ENCODE peak calls at places on chromosomes 13 and 19, in ten cellular contexts. N is omental fat pad, F is endothelial cell of umbilical vein, P is upper lobe of left lung, K is adrenal gland, X is psoas muscle, G is HFF-Myc, Y is thoracic aorta, I is brain microvascular endothelial cell, B is GM23338. L is an unnamed sample.

GRCh38 chr13:102141625-102142472 is 260.0 kb downstream of the FGF14 start:
- DNase-seq in Y (no peak), X (no peak), K (no peak), B (peak), F (peak), N (no peak), P (no peak), I (no peak), G (no peak), L (no peak)

GRCh38 chr13:39283062-39283461 is 244.8 kb downstream of the NHLRC3 start:
- DNase-seq in K (no peak), I (no peak), P (no peak), N (no peak), F (no peak), B (no peak), Y (no peak), X (no peak), G (no peak), L (no peak)

GRCh38 chr19:35736913-35737886 is 5.1 kb downstream of the IGFLR1 start:
- DNase-seq in F (no peak), P (no peak), B (no peak), N (no peak), Y (no peak), G (no peak), K (no peak), X (no peak), I (no peak), L (no peak)

GRCh38 chr13:48165727-48166126 is 67.3 kb upstream of the ITM2B start:
- DNase-seq in P (no peak), X (no peak), B (no peak), G (no peak), I (no peak), N (no peak), K (no peak), F (no peak), Y (no peak), L (no peak)

GRCh38 chr19:40264314-40265054 is 20.7 kb downstream of the AKT2 start:
- DNase-seq in X (no peak), F (no peak), G (no peak), I (no peak), N (no peak), P (no peak), B (peak), Y (no peak), K (no peak), L (no peak)

GRCh38 chr19:41226874-41227390 is 7.9 kb downstream of the AXL start:
- DNase-seq in F (no peak), Y (no peak), N (no peak), K (peak), X (no peak), I (no peak), G (no peak), P (no peak), B (no peak), L (no peak)

GRCh38 chr13:114025432-114026127 is 51.7 kb upstream of the C13orf46 start:
- DNase-seq in P (peak), G (peak), X (peak), K (no peak), N (no peak), B (no peak), Y (no peak), I (peak), F (no peak), L (no peak)

GRCh38 chr13:111304603-111305289 is 15.7 kb upstream of the TEX29 start:
- DNase-seq in G (no peak), X (no peak), P (no peak), Y (no peak), F (no peak), I (no peak), K (no peak), B (no peak), N (no peak), L (no peak)

GRCh38 chr13:78241278-78241919 is 322.8 kb upstream of the EDNRB start:
- DNase-seq in Y (no peak), G (no peak), P (no peak), B (peak), N (no peak), X (no peak), F (peak), I (peak), K (no peak), L (peak)

GRCh38 chr19:48964205-48965032 is 690 bp upstream of the FTL start:
- DNase-seq in G (no peak), F (no peak), Y (no peak), N (no peak), X (no peak), K (no peak), B (peak), P (no peak), I (peak), L (no peak)

GRCh38 chr19:11176466-11177193 is 20.7 kb downstream of the KANK2 start:
- DNase-seq in K (no peak), G (no peak), B (no peak), X (no peak), N (no peak), Y (no peak), I (no peak), F (no peak), P (peak), L (no peak)

GRCh38 chr13:105655046-105655445 is 880.4 kb downstream of the EFNB2 start:
- DNase-seq in X (no peak), K (no peak), P (no peak), B (no peak), Y (no peak), I (peak), F (no peak), N (no peak), G (no peak), L (peak)

GRCh38 chr19:43811833-43812232 is 9.6 kb upstream of the LYPD5 start:
- DNase-seq in X (no peak), K (no peak), Y (no peak), B (no peak), I (no peak), P (no peak), F (no peak), N (no peak), G (no peak), L (no peak)

GRCh38 chr13:102555914-102556553 is 40.8 kb upstream of the TPP2 start:
- DNase-seq in K (no peak), F (peak), X (no peak), P (no peak), Y (no peak), G (peak), B (peak), I (peak), N (no peak), L (no peak)

GRCh38 chr19:30444253-30444671 is 72.1 kb downstream of the ZNF536 start:
- DNase-seq in B (no peak), F (no peak), N (no peak), G (no peak), Y (no peak), P (no peak), I (no peak), K (no peak), X (no peak), L (no peak)

GRCh38 chr19:47486900-47487299 is 2.9 kb upstream of the KPTN start:
- DNase-seq in F (no peak), P (no peak), B (no peak), G (no peak), K (no peak), I (no peak), Y (no peak), X (no peak), N (no peak), L (no peak)

GRCh38 chr19:10363789-10364281 is 16.5 kb downstream of the TYK2 start:
- DNase-seq in Y (no peak), I (peak), X (no peak), F (no peak), G (no peak), K (no peak), N (no peak), P (no peak), B (no peak), L (no peak)

GRCh38 chr19:19655641-19656343 is 7.7 kb downstream of the ATP13A1 start:
- DNase-seq in X (no peak), N (no peak), F (no peak), K (no peak), I (no peak), P (peak), Y (no peak), G (no peak), B (no peak), L (no peak)

GRCh38 chr19:6427131-6427530 is 2.5 kb upstream of the KHSRP start:
- DNase-seq in F (no peak), P (peak), I (no peak), B (no peak), K (no peak), Y (no peak), X (no peak), N (no peak), G (no peak), L (no peak)
- TF ChIP-seq CTCF in F (no peak), P (no peak), I (no peak), B (no peak), K (no peak), Y (no peak), X (no peak), N (no peak), G (no peak), L (no peak)

GRCh38 chr19:4624733-4625362 is 14.5 kb upstream of the TNFAIP8L1 start:
- DNase-seq in X (no peak), I (no peak), F (peak), P (no peak), B (peak), G (no peak), Y (no peak), N (no peak), K (no peak), L (no peak)
- TF ChIP-seq CTCF in X (peak), I (peak), F (no peak), P (no peak), B (peak), G (peak), Y (no peak), N (no peak), K (no peak), L (peak)

DNA sequence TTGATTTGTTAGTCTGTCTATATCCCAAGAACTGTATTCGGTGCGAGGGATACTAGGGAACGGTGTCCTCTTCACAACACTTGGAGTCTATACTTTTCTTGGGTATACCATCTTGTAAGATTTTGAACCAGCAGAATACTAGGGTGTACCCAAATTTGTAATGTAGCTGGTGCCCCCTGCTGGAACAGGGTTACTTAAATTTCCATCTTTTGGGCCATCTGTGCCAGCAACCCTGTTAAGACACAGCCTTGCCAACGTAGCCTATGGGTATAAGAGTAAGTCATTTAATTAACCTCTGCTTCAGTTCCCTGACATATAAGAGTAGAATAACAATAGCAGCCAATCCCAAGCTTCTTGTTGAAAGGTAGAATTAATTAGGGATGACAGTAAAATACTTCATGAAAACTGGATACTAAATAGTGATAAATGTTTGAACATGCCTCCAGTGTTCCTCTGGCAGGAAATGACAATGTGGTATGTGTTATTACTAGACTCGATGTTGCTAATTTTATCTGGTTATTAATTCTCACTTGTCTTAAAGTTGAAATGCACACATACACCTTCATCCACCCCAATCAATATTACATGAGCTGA is 607.6 kb downstream of the FGF9 start:
- DNase-seq in I (no peak), P (no peak), N (peak), X (no peak), B (peak), F (no peak), Y (no peak), K (peak), G (no peak), L (no peak)
- TF ChIP-seq CTCF in I (no peak), P (peak), N (no peak), X (peak), B (peak), F (no peak), Y (peak), K (peak), G (no peak), L (no peak)

GRCh38 chr13:89061821-89062220 is 1390.7 kb downstream of the SLITRK5 start:
- DNase-seq in G (no peak), N (no peak), X (no peak), Y (no peak), P (no peak), K (no peak), F (no peak), I (no peak), B (no peak), L (no peak)

GRCh38 chr13:89066868-89067466 is 1395.8 kb downstream of the SLITRK5 start:
- DNase-seq in I (no peak), K (peak), F (no peak), X (no peak), N (no peak), Y (no peak), G (no peak), P (no peak), B (peak), L (no peak)
- TF ChIP-seq CTCF in I (peak), K (peak), F (no peak), X (peak), N (no peak), Y (peak), G (no peak), P (peak), B (peak), L (peak)

DNA sequence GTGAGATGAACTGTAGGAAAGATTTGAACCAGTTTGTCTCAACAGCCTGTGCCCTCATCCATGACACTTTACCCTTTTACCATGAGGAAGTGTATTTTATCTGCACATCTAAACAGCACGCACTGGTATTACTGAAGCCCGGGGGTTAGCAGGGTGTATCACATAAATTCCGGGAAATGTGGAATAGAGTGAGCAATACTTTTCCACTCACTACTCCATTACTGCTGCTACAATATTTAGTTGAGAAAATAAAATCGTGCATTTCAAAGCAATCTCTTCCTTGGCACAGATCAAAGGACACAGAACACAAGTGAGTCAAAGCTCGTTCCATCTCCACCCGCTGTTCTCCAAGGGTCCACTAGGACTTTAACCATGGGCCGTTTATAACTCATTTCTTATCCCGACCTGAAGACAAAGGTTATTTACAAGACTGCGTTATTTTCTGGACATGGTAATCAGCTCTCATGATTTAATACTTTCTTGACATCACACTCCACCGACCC is 35.2 kb downstream of the STK24 start:
- DNase-seq in I (no peak), K (peak), Y (no peak), N (no peak), F (peak), P (no peak), G (no peak), B (no peak), X (no peak), L (no peak)
- TF ChIP-seq CTCF in I (peak), K (no peak), Y (no peak), N (no peak), F (no peak), P (no peak), G (no peak), B (peak), X (no peak), L (peak)

DNA sequence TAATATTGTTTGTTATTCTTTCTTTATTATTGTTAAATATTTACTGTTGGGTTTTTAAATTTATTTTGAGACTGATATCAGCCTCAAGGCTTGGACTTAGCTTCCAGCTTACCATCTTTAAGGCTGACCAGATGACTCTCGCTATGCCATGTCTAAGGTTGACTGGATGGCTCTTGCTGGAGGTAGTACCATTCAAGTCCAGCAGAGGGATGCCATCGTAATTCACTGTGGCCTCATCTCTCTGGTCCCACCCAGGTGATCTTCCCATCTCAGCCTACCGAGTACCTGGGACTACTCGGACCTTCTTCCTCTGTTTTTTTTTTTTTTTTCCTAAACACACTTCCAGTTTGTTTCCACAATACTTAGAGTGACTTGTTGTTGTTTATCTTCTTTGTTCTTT is 41.7 kb upstream of the ZNF91 start:
- DNase-seq in K (no peak), X (no peak), F (no peak), I (no peak), P (no peak), N (no peak), Y (no peak), G (no peak), B (peak), L (no peak)
- TF ChIP-seq CTCF in K (no peak), X (peak), F (no peak), I (peak), P (no peak), N (no peak), Y (no peak), G (no peak), B (peak), L (peak)

DNA sequence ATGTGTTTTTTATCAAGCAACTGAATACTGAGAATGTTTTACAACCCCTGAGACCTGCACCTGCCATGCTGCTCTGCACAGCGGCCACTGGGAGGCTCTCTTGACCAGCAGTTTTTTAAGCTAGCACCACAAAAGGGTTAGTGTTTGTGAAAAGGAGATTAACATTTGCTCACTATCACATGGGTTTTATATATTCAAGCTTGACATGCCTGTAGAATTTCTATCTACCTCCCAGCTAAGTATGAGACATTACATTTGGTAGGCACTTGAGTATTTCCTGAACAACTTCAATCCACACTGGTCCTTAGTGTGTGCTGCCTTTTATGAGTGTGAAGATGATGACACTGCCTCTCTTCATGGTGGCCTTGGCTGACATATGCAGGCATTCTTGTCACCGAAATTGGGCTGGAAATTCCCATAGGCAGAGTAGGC is 1238.9 kb downstream of the UQCRFS1 start:
- DNase-seq in Y (no peak), N (no peak), G (no peak), X (no peak), K (peak), B (peak), F (no peak), I (peak), P (no peak), L (peak)
- TF ChIP-seq CTCF in Y (no peak), N (no peak), G (peak), X (peak), K (peak), B (peak), F (peak), I (peak), P (no peak), L (peak)

DNA sequence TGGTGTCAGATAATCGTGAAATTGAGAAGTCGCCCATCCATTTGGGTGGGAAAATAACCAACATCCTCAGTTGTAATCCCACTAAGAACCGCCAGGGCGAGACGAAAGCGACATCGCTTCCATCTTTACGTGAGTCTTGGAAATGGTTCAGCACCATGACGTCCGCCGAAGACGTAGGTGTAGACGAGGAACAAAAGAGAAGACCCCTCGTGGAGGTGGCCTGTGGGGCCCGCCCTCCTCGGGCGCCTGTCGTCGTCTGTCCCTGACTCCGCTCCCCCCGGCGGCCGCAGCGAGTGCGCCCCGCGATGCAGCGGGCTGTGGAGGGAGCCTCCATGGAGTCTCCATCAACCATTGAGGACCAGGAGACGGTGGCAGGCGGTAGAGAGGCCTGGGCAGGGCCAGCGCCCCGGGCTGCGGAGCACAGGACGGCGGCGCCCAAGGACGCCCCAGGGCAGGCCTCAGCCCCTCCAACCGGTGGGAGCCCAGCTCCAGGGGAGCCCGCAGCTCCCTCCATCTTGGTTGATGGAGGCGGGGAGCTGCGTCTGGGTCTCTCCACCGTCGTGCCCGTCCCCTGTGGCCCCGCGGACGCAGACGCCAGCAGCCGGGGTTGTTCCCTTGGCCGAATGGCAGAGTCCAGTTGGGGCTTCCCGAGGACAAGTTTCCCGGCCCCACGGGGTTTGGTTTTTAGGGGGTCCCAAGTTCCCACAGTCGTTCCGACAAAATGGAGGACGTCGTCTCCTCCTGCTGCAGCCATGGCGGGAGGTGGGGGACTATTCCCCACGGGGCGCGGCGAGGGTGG is 1.0 kb upstream of the ZMYM2 start:
- DNase-seq in N (peak), X (peak), I (peak), G (peak), P (peak), B (peak), F (peak), K (peak), Y (peak), L (no peak)
- TF ChIP-seq CTCF in N (peak), X (peak), I (peak), G (peak), P (peak), B (peak), F (peak), K (peak), Y (peak), L (peak)

L was measured in retinal pigment epithelial cell.